ENCODE peak calls at places on chromosomes 1 and 21, in ten cellular contexts. O is transverse colon, P is esophagus muscularis mucosa, V is stomach, B is H54, N is IMR-90, F is endothelial cell of umbilical vein, L is suprapubic skin, R is GM12891, Y is breast epithelium. J is an unnamed sample.

GRCh38 chr1:161948435-161948834 is 75.2 kb downstream of the OLFML2B start:
- DNase-seq in P (no peak), L (no peak), R (no peak), B (no peak), O (no peak), N (no peak), V (no peak), Y (no peak), F (no peak), J (no peak)

GRCh38 chr1:94693029-94693428 is 127.1 kb upstream of the SLC44A3 start:
- DNase-seq in Y (no peak), R (no peak), F (no peak), N (no peak), B (no peak), O (no peak), P (no peak), V (no peak), L (no peak), J (no peak)

GRCh38 chr1:26020390-26020789 is 1.2 kb upstream of the EXTL1 start:
- DNase-seq in R (no peak), F (no peak), P (no peak), L (no peak), O (no peak), B (no peak), N (peak), V (no peak), Y (no peak), J (no peak)

GRCh38 chr21:45128613-45129226 is 54.3 kb downstream of the ADARB1 start:
- DNase-seq in P (no peak), N (peak), Y (peak), F (peak), R (no peak), B (peak), V (peak), O (peak), L (no peak), J (no peak)

GRCh38 chr1:10610901-10611600 is 136.3 kb downstream of the PEX14 start:
- DNase-seq in N (peak), B (no peak), R (no peak), L (no peak), O (no peak), V (no peak), Y (peak), P (no peak), F (no peak), J (no peak)

GRCh38 chr1:26324550-26324949 is 6.8 kb downstream of the CD52 start:
- DNase-seq in N (no peak), Y (no peak), F (no peak), R (no peak), V (no peak), B (no peak), L (no peak), P (no peak), O (no peak), J (no peak)

GRCh38 chr1:47696911-47697441 is 259.1 kb downstream of the FOXD2 start:
- DNase-seq in L (peak), Y (no peak), B (no peak), R (no peak), N (no peak), P (no peak), O (peak), V (no peak), F (no peak), J (no peak)

GRCh38 chr21:16908087-16908486 is 604.8 kb upstream of the CXADR start:
- DNase-seq in V (no peak), F (no peak), L (no peak), Y (no peak), R (no peak), P (no peak), O (no peak), N (no peak), B (no peak), J (no peak)

GRCh38 chr1:219372916-219373615 is 199.4 kb downstream of the LYPLAL1 start:
- DNase-seq in R (no peak), L (no peak), Y (no peak), B (no peak), N (no peak), F (no peak), P (no peak), O (no peak), V (no peak), J (no peak)

GRCh38 chr1:117795190-117795589 is 134.2 kb downstream of the GDAP2 start:
- DNase-seq in O (no peak), R (no peak), V (no peak), B (peak), Y (no peak), P (no peak), N (peak), L (no peak), F (no peak), J (no peak)

GRCh38 chr1:209607102-209607794 is 23.7 kb downstream of the CAMK1G start:
- DNase-seq in L (no peak), P (no peak), O (no peak), R (no peak), F (no peak), V (no peak), Y (no peak), N (peak), B (peak), J (no peak)

GRCh38 chr21:34906401-34906800 is 142.7 kb downstream of the RUNX1 start:
- DNase-seq in N (no peak), P (no peak), Y (no peak), F (no peak), R (no peak), L (no peak), B (no peak), V (no peak), O (no peak), J (no peak)

GRCh38 chr1:75330633-75331032 is 196.4 kb downstream of the LHX8 start:
- DNase-seq in N (no peak), B (no peak), P (no peak), O (no peak), Y (no peak), V (no peak), F (no peak), L (no peak), R (no peak), J (no peak)

GRCh38 chr1:180544050-180544449 is 14.7 kb upstream of the OVAAL start:
- DNase-seq in O (no peak), P (no peak), L (no peak), B (no peak), R (no peak), N (no peak), V (no peak), F (no peak), Y (no peak), J (no peak)

GRCh38 chr1:180540697-180541594 is 17.8 kb upstream of the OVAAL start:
- DNase-seq in F (no peak), B (no peak), V (no peak), L (no peak), P (no peak), N (peak), R (no peak), O (no peak), Y (no peak), J (no peak)

GRCh38 chr1:180542113-180542512 is 16.7 kb upstream of the OVAAL start:
- DNase-seq in Y (no peak), R (no peak), F (no peak), N (no peak), O (no peak), P (no peak), B (no peak), L (no peak), V (no peak), J (no peak)

GRCh38 chr1:180545991-180546390 is 12.8 kb upstream of the OVAAL start:
- DNase-seq in R (no peak), N (no peak), Y (no peak), F (no peak), O (no peak), V (no peak), P (no peak), L (no peak), B (no peak), J (no peak)

DNA sequence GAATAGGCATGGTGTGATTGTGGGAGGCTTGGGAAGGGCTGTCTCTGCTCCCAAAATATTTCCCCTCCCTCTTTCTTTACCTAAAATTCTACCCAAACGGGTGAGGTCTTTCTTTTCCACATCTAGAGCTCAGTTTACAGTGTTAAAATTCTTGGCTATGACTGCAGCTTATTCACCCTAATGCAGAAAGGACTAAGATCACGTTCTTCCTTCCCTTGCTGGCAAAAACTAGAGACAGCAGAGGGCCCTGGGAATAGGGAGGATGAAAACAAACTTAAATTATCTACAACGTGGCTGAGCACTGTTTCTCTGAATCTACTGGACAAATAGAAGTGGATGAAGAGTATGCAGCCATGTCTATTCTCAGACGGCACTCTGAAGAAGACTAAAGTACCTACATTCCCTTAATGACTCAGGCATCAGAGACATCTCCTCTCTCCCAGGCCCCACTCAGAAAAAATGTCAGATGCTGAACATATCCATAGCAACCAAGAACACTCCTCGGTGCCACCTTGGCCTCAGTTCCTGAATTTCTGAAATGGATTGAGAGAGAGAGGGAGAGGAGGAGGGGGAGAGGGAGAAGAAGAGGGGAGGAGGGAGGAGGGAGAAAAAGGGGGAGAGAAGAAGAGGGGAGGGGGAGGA is 16.1 kb upstream of the OVAAL start:
- DNase-seq in O (no peak), F (no peak), B (no peak), R (no peak), Y (no peak), L (no peak), P (no peak), N (peak), V (no peak), J (no peak)
- TF ChIP-seq POLR2A in O (no peak), F (no peak), B (no peak), R (no peak), Y (no peak), L (no peak), P (no peak), N (no peak), V (no peak), J (no peak)

GRCh38 chr1:36349241-36349671 is 25.8 kb upstream of the EVA1B start:
- DNase-seq in L (no peak), B (no peak), N (peak), R (peak), P (no peak), V (no peak), Y (no peak), O (no peak), F (no peak), J (no peak)
- TF ChIP-seq POLR2A in L (no peak), B (no peak), N (no peak), R (no peak), P (no peak), V (no peak), Y (no peak), O (no peak), F (no peak), J (no peak)

GRCh38 chr1:155725142-155725541 is 36.3 kb downstream of the DAP3 start:
- DNase-seq in O (no peak), B (no peak), V (no peak), R (no peak), F (no peak), Y (no peak), N (no peak), P (no peak), L (no peak), J (no peak)
- TF ChIP-seq POLR2A in O (no peak), B (no peak), V (no peak), R (no peak), F (no peak), Y (no peak), N (no peak), P (no peak), L (no peak), J (no peak)

DNA sequence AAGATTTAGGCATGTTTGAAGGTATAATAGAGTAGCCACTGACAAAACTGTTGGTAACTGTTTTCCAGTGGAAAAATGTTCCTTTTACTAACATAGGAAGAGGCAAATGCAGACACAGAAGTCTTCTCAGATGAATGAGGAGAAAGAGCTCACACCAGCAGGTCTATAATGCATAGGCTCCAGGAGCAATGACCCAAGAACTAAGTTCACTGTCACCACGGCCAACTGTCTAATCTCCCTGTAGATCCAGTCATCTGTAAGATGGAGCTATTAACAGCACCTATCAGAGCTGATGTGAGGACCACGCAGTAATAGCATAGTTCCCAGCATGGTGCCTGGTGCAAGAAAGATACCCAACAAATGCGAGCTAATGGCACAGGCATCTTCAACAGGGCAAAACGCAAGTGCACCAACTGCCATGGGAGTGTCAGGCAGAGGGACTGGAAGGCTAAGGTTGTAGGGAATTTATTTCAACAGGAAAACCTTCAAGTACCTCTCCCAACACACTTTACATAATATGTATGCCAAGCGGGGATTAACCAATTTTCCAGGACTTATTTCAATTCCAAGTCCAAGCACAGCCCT is 12.9 kb downstream of the GNB1 start:
- DNase-seq in B (no peak), P (no peak), V (no peak), O (no peak), N (no peak), Y (no peak), L (no peak), R (no peak), F (no peak), J (no peak)
- TF ChIP-seq POLR2A in B (no peak), P (no peak), V (no peak), O (no peak), N (no peak), Y (no peak), L (no peak), R (no peak), F (no peak), J (no peak)

GRCh38 chr1:160123726-160124125 is 8.2 kb downstream of the ATP1A2 start:
- DNase-seq in B (no peak), P (no peak), R (no peak), F (no peak), N (no peak), L (no peak), Y (no peak), O (no peak), V (no peak), J (no peak)

GRCh38 chr1:160122978-160123495 is 7.5 kb downstream of the ATP1A2 start:
- DNase-seq in N (no peak), O (no peak), L (no peak), P (no peak), Y (no peak), F (no peak), V (no peak), R (no peak), B (no peak), J (no peak)

GRCh38 chr1:160125761-160126160 is 10.2 kb downstream of the ATP1A2 start:
- DNase-seq in L (no peak), P (no peak), B (peak), O (no peak), V (no peak), R (no peak), N (peak), F (no peak), Y (no peak), J (no peak)

GRCh38 chr1:160127381-160127780 is 11.8 kb downstream of the ATP1A2 start:
- DNase-seq in F (no peak), P (no peak), L (no peak), V (no peak), R (no peak), Y (no peak), N (no peak), O (no peak), B (no peak), J (no peak)

GRCh38 chr1:160124709-160125478 is 9.3 kb downstream of the ATP1A2 start:
- DNase-seq in B (peak), L (no peak), V (no peak), Y (no peak), N (peak), P (no peak), F (no peak), R (no peak), O (no peak), J (no peak)
- TF ChIP-seq POLR2A in B (no peak), L (no peak), V (no peak), Y (no peak), N (no peak), P (no peak), F (no peak), R (no peak), O (no peak), J (no peak)

GRCh38 chr1:234840843-234841242 is 230.9 kb upstream of the IRF2BP2 start:
- DNase-seq in N (no peak), L (no peak), R (no peak), V (no peak), O (no peak), F (no peak), P (no peak), B (no peak), Y (no peak), J (no peak)

GRCh38 chr1:234839663-234840062 is 229.7 kb upstream of the IRF2BP2 start:
- DNase-seq in N (no peak), P (no peak), Y (no peak), O (no peak), R (no peak), V (no peak), F (no peak), L (no peak), B (no peak), J (no peak)

GRCh38 chr1:234840253-234840652 is 230.3 kb upstream of the IRF2BP2 start:
- DNase-seq in P (no peak), O (no peak), R (no peak), N (no peak), V (no peak), F (no peak), L (no peak), B (no peak), Y (no peak), J (no peak)

GRCh38 chr1:234842726-234843641 is 233.0 kb upstream of the IRF2BP2 start:
- DNase-seq in V (no peak), O (no peak), N (peak), P (no peak), F (no peak), R (peak), Y (no peak), B (no peak), L (peak), J (no peak)

GRCh38 chr1:234841710-234842231 is 231.8 kb upstream of the IRF2BP2 start:
- DNase-seq in L (no peak), N (peak), F (no peak), Y (no peak), O (no peak), P (no peak), R (no peak), V (no peak), B (no peak), J (no peak)
- TF ChIP-seq POLR2A in L (no peak), N (no peak), F (no peak), Y (no peak), O (no peak), P (no peak), R (peak), V (no peak), B (no peak), J (no peak)

DNA sequence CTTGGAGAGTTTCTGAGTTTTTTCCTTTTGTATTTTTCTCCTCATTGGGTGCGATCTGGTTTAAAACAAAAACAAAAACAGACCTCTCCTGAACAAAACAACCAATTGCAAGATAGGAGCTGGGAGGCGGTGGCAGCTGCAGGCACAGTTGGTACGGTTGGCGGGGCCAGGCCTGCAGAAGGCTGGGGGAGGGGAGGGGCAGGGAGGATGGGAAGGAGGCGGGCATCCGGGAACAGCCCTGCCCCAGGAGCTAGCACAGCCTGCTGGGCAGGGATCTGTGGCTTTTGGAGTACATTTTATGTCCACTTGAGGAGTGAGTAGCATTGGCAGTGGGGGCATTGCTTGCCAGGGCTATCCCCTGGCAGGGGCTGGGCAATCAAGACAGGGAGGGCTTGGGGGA is 5.2 kb downstream of the CAPN9 start:
- DNase-seq in B (no peak), P (no peak), Y (peak), V (peak), R (no peak), F (no peak), N (no peak), L (no peak), O (peak), J (no peak)
- TF ChIP-seq POLR2A in B (no peak), P (no peak), Y (no peak), V (no peak), R (no peak), F (no peak), N (no peak), L (no peak), O (no peak), J (no peak)

GRCh38 chr1:203304919-203305808 is at the start of gene BTG2:
- DNase-seq in F (peak), L (peak), Y (peak), O (peak), P (peak), V (peak), N (peak), B (peak), R (peak), J (no peak)
- TF ChIP-seq POLR2A in F (peak), L (peak), Y (peak), O (peak), P (peak), V (no peak), N (peak), B (peak), R (peak), J (peak)

DNA sequence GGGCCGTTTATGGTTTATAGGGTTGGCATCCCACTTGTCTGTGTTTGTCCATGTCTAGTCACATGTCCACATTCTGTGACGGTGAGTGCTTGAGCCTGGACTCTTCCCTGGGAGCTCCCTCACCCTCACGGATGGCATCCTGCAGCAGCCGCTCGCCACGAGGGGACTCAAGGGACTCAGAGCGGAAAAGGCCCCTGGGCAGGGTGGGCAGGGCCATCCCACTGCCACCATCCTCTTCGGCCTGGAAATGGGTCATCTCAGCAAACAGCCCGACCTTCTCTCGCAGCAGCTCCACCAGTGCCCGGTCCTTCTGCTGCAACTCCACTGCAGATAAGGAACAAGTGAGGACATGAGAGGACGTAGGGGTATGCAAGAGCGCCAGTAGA is 11.1 kb downstream of the RXFP4 start:
- DNase-seq in L (no peak), O (no peak), F (no peak), B (no peak), V (no peak), Y (no peak), P (no peak), R (no peak), N (no peak), J (no peak)
- TF ChIP-seq POLR2A in L (no peak), O (no peak), F (no peak), B (no peak), V (no peak), Y (no peak), P (no peak), R (no peak), N (no peak), J (no peak)